ENCODE peak calls at places on chromosomes 4 and X, in eight cellular contexts. T is psoas muscle; Z is GM18507; I is stimulated activated CD8-positive, alpha-beta memory T cell treated with anti-CD3 and anti-CD28 coated beads, Interleukin-7, amount 100 ng/mL, for 1 hour; X is RCC 7860; W is OCI-LY7; O is upper lobe of right lung; B is RWPE1. S is an unnamed sample.

GRCh38 chr4:107519057-107519456 is 201.0 kb downstream of the PAPSS1 start:
- DNase-seq in Z (no peak), O (no peak), X (no peak), B (peak; percentile 14), W (peak; percentile 1), I (no peak), T (no peak), S (no peak)

GRCh38 chr4:25377572-25377882 is 464 bp downstream of the ANAPC4 start:
- DNase-seq in W (no peak), B (no peak), O (no peak), Z (no peak), T (no peak), I (no peak), X (no peak), S (no peak)

GRCh38 chrX:153560000-153560399 is 38.9 kb downstream of the CCNQ start:
- DNase-seq in W (no peak), T (no peak), I (no peak), Z (no peak), O (no peak), X (no peak), B (no peak), S (no peak)

GRCh38 chr4:41290486-41290885 is 33.8 kb downstream of the UCHL1 start:
- DNase-seq in O (no peak), X (no peak), W (no peak), I (no peak), Z (no peak), T (no peak), B (no peak), S (no peak)

GRCh38 chrX:24479924-24480722 is 15.0 kb downstream of the PDK3 start:
- DNase-seq in I (peak; percentile 27), B (no peak), Z (peak; percentile 36), X (peak; percentile 51), O (peak; percentile 64), T (no peak), W (peak; percentile 69), S (no peak)

GRCh38 chr4:158313566-158313965 is 103.3 kb downstream of the TMEM144 start:
- DNase-seq in B (no peak), I (no peak), T (no peak), X (no peak), O (no peak), Z (no peak), W (no peak), S (no peak)

GRCh38 chr4:23822181-23822580 is 67.7 kb downstream of the PPARGC1A start:
- DNase-seq in T (no peak), O (no peak), B (peak; percentile 10), Z (no peak), I (no peak), X (peak; percentile 41), W (no peak), S (no peak)

GRCh38 chr4:43224591-43224990 is 332.1 kb downstream of the GRXCR1 start:
- DNase-seq in T (no peak), Z (no peak), I (no peak), B (no peak), W (peak; percentile 1), O (no peak), X (no peak), S (no peak)

GRCh38 chr4:15809058-15809457 is 30.9 kb downstream of the CD38 start:
- DNase-seq in I (no peak), O (no peak), T (no peak), X (no peak), W (peak; percentile 60), B (no peak), Z (peak; percentile 42), S (no peak)

GRCh38 chr4:108466936-108467902 is 153.2 kb upstream of the RPL34 start:
- DNase-seq in W (no peak), B (peak; percentile 72), T (no peak), Z (peak; percentile 2), X (peak; percentile 33), O (no peak), I (no peak), S (peak; percentile 24)

GRCh38 chr4:153060191-153060590 is 124.1 kb downstream of the FHDC1 start:
- DNase-seq in T (no peak), Z (no peak), O (no peak), W (no peak), X (no peak), I (no peak), B (no peak), S (no peak)

GRCh38 chr4:211033-211511 is 86.8 kb downstream of the ZNF718 start:
- DNase-seq in I (no peak), Z (no peak), X (no peak), W (peak; percentile 31), O (no peak), B (no peak), T (no peak), S (no peak)

GRCh38 chr4:38145033-38145673 is 185.0 kb downstream of the PTTG2 start:
- DNase-seq in B (no peak), I (no peak), X (no peak), Z (no peak), T (no peak), W (no peak), O (no peak), S (no peak)

GRCh38 chr4:158769175-158769831 is 477 bp downstream of the FNIP2 start:
- DNase-seq in O (peak; percentile 76), I (peak; percentile 16), Z (peak; percentile 9), B (peak; percentile 20), X (no peak), W (no peak), T (peak; percentile 53), S (peak; percentile 43)

GRCh38 chr4:123599920-123600394 is 203.4 kb downstream of the SPRY1 start:
- DNase-seq in I (peak; percentile 18), B (no peak), W (peak; percentile 84), T (peak; percentile 63), O (peak; percentile 88), Z (peak; percentile 49), X (peak; percentile 10), S (peak; percentile 32)

GRCh38 chrX:30161043-30161442 is 54.3 kb upstream of the MAGEB2 start:
- DNase-seq in O (no peak), X (no peak), B (no peak), Z (no peak), I (no peak), T (no peak), W (no peak), S (no peak)

GRCh38 chr4:37446016-37446415 is 201.5 kb downstream of the NWD2 start:
- DNase-seq in Z (no peak), X (peak; percentile 85), W (no peak), B (no peak), T (no peak), O (no peak), I (no peak), S (no peak)

GRCh38 chr4:173489514-173489913 is 40.5 kb downstream of the HAND2 start:
- DNase-seq in B (no peak), X (no peak), I (no peak), O (no peak), T (no peak), Z (no peak), W (no peak), S (peak; percentile 54)

GRCh38 chr4:118058955-118059354 is 24.7 kb downstream of the NDST3 start:
- DNase-seq in W (no peak), I (no peak), Z (no peak), O (no peak), B (no peak), X (no peak), T (no peak), S (no peak)

GRCh38 chr4:11470709-11471441 is 42.2 kb upstream of the HS3ST1 start:
- DNase-seq in Z (no peak), W (no peak), I (no peak), T (no peak), O (no peak), B (no peak), X (no peak), S (no peak)

GRCh38 chr4:39133623-39134022 is 48.7 kb upstream of the WDR19 start:
- DNase-seq in X (no peak), T (no peak), Z (no peak), O (no peak), I (no peak), B (no peak), W (no peak), S (no peak)

GRCh38 chrX:38879631-38880220 is 78.5 kb downstream of the MID1IP1 start:
- DNase-seq in W (peak; percentile 95), T (peak; percentile 18), B (no peak), O (no peak), Z (no peak), X (no peak), I (no peak), S (no peak)

GRCh38 chr4:35966558-35966957 is 277.8 kb downstream of the ARAP2 start:
- DNase-seq in B (no peak), T (no peak), O (no peak), X (no peak), I (no peak), W (no peak), Z (no peak), S (no peak)

GRCh38 chr4:3803946-3804345 is 37.8 kb downstream of the ADRA2C start:
- DNase-seq in I (no peak), X (no peak), O (no peak), W (no peak), Z (no peak), T (no peak), B (no peak), S (no peak)

S was measured in kidney glomerular epithelial cell.